ENCODE peak calls at places on chromosomes 11 and 22, in ten cellular contexts. M is erythroblast, H is A549, G is right lobe of liver, I is ovary, C is HCT116, D is IMR-90, Y is stomach, W is adrenal gland, J is heart left ventricle. N is an unnamed sample.

GRCh38 chr11:12769834-12770345 is 95.7 kb downstream of the TEAD1 start:
- DNase-seq in M (no peak), H (peak; percentile 60), G (no peak), I (no peak), C (peak; percentile 18), D (peak; percentile 75), Y (no peak), W (no peak), J (no peak), N (no peak)

GRCh38 chr11:86341382-86341781 is 33.3 kb upstream of the CCDC81 start:
- DNase-seq in M (no peak), H (no peak), G (no peak), I (no peak), C (no peak), D (no peak), Y (no peak), W (no peak), J (no peak), N (no peak)

GRCh38 chr11:67631427-67631826 is 1.7 kb upstream of the NUDT8 start:
- DNase-seq in M (no peak), H (no peak), G (peak; percentile 51), I (peak; percentile 34), C (no peak), D (no peak), Y (no peak), W (no peak), J (no peak), N (no peak)

GRCh38 chr11:107999759-108000455 is 8.8 kb upstream of the CUL5 start:
- DNase-seq in M (peak; percentile 63), H (peak; percentile 67), G (no peak), I (no peak), C (peak; percentile 74), D (peak; percentile 28), Y (no peak), W (no peak), J (no peak), N (peak; percentile 39)

GRCh38 chr22:38610234-38610633 is 40.3 kb upstream of the DMC1 start:
- DNase-seq in M (no peak), H (no peak), G (no peak), I (no peak), C (no peak), D (no peak), Y (no peak), W (no peak), J (no peak), N (no peak)

GRCh38 chr11:47864910-47865309 is 16.8 kb upstream of the NUP160 start:
- DNase-seq in M (no peak), H (no peak), G (no peak), I (no peak), C (no peak), D (no peak), Y (no peak), W (no peak), J (no peak), N (no peak)

GRCh38 chr22:49358041-49358440 is 469.6 kb downstream of the BRD1 start:
- DNase-seq in M (no peak), H (no peak), G (no peak), I (no peak), C (no peak), D (no peak), Y (peak; percentile 19), W (no peak), J (no peak), N (peak; percentile 74)

GRCh38 chr11:102318469-102318868 is 1.2 kb downstream of the BIRC3 start:
- DNase-seq in M (no peak), H (peak; percentile 50), G (no peak), I (no peak), C (no peak), D (peak; percentile 48), Y (peak; percentile 42), W (no peak), J (no peak), N (no peak)

DNA sequence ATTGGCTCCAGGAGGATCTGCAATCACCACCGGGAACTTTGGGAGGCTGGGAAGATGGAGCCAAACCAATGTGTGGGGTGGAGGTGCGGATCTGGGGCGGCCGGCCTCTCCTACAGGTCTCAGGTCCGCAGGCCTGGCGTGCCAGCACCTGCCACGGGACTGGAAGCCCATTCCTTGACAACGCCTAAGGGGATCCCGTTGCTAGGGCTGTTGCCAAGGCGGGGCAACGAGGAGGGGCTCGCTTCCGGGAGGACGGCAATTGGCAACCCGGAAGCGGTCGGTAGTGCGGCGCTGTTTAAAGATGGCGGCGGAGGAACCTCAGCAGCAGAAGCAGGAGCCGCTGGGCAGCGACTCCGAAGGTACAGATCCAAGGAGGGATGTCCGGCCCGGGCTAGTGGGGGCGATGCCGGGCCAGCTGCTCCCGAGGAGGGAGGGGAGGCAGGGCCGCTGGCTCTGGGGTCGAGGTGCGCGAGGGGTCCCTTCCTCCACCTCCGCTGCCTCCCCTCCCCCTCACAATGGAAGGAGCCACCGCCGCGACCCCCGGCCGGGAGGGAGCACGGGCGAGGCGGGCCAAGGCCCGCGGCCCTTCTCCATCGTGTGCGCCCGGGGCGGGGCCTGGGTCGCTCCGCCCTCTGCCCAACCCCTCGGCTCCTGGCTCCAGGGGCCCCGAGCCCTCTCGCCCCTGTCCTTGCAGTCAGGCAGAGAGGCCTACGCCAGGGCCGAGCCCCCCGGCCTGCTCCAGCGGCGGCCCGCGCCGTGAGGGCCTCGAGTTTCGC is at the start of gene OTUB1:
- DNase-seq in M (peak; percentile 85), H (peak; percentile 95), G (peak; percentile 90), I (peak; percentile 91), C (peak; percentile 78), D (peak; percentile 86), Y (peak; percentile 93), W (peak; percentile 88), J (peak; percentile 92), N (peak; percentile 90)
- TF ChIP-seq POLR2A in M (peak; percentile 84), H (peak; percentile 77), G (peak; percentile 57), I (peak; percentile 44), C (peak; percentile 80), D (peak; percentile 90), Y (no peak), W (peak; percentile 48), J (no peak), N (peak; percentile 11)

GRCh38 chr11:61829806-61830205 is 1.7 kb downstream of the FADS2 start:
- DNase-seq in M (no peak), H (no peak), G (no peak), I (no peak), C (no peak), D (no peak), Y (no peak), W (no peak), J (no peak), N (no peak)

GRCh38 chr11:61828379-61828628 is 204 bp downstream of the FADS2 start:
- DNase-seq in M (no peak), H (no peak), G (no peak), I (no peak), C (no peak), D (no peak), Y (no peak), W (no peak), J (no peak), N (no peak)

GRCh38 chr11:61830318-61831105 is 2.4 kb downstream of the FADS2 start:
- DNase-seq in M (no peak), H (no peak), G (no peak), I (peak; percentile 53), C (no peak), D (peak; percentile 28), Y (no peak), W (no peak), J (no peak), N (no peak)

GRCh38 chr11:61827573-61828378 is at the start of gene FADS2:
- DNase-seq in M (peak; percentile 89), H (peak; percentile 87), G (peak; percentile 86), I (peak; percentile 85), C (no peak), D (peak; percentile 89), Y (peak; percentile 57), W (peak; percentile 99), J (peak; percentile 94), N (peak; percentile 76)

GRCh38 chr11:61828629-61829407 is 718 bp downstream of the FADS2 start:
- DNase-seq in M (peak; percentile 76), H (peak; percentile 75), G (peak; percentile 70), I (peak; percentile 45), C (no peak), D (no peak), Y (no peak), W (peak; percentile 87), J (peak; percentile 63), N (no peak)
- TF ChIP-seq POLR2A in M (peak; percentile 8), H (no peak), G (no peak), I (no peak), C (no peak), D (no peak), Y (no peak), W (no peak), J (no peak), N (no peak)

DNA sequence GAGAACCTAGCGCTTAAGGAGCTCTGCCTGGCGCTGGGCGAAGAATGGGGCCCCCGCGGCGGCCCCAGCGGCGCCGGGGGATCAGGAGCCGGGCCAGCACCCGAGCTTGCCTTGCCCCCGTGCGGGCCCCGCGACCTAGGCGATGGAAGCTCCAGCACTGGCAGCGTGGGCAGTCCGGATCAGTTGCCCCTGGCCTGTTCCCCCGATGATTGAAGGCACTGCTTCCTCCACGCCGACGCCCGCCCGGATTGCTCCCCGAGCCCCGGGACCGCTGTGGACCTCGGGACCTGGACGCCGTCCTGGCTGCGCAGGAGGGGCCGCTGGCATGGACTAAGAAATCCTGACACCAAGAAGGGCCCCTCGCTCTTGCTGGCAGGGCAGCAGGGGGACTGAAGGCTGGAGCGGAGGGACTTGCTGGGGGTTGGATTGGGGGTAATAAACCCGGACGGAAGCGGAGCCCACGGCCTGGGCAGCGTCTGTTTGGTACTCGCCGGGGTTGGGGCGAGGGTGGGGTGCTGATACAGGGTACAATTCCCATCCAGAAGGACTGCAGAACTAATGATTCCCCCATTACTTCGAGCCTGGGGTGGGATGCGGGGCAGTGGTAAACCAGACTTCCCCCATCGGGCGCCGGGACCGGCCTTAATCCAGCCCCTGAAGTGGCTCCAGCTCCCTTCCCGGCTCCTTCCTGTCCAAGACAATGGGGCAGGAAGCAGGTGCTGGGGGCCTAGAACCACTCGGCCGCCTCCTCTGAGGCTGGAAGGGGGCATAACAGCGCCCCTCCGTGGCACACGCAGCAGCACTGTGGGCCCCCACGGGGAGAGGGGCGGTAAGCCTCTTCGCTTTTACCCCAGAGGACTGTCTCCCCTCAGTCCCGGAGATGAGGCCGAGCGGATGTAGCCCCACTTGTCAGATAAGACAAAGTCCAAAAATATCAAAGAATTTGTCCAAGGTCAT is 985 bp downstream of the CCDC85B start:
- DNase-seq in M (peak; percentile 51), H (peak; percentile 43), G (no peak), I (peak; percentile 59), C (no peak), D (no peak), Y (no peak), W (peak; percentile 67), J (peak; percentile 80), N (no peak)
- TF ChIP-seq POLR2A in M (peak; percentile 8), H (peak; percentile 7), G (peak; percentile 13), I (no peak), C (peak; percentile 62), D (peak; percentile 50), Y (no peak), W (peak; percentile 17), J (no peak), N (no peak)

GRCh38 chr11:62707277-62707771 is at the start of the genes BSCL2 and GNG3:
- DNase-seq in M (peak; percentile 59), H (no peak), G (no peak), I (peak; percentile 47), C (no peak), D (no peak), Y (no peak), W (no peak), J (no peak), N (no peak)

GRCh38 chr11:62708423-62709261 is 1.2 kb downstream of the GNG3 start:
- DNase-seq in M (peak; percentile 75), H (no peak), G (no peak), I (peak; percentile 44), C (no peak), D (no peak), Y (peak; percentile 36), W (peak; percentile 40), J (peak; percentile 30), N (no peak)

GRCh38 chr11:62706841-62707240 is 383 bp downstream of the BSCL2 start:
- DNase-seq in M (no peak), H (no peak), G (no peak), I (no peak), C (no peak), D (no peak), Y (no peak), W (no peak), J (no peak), N (no peak)

GRCh38 chr11:62705401-62705800 is 1.8 kb downstream of the BSCL2 start:
- DNase-seq in M (peak; percentile 64), H (peak; percentile 49), G (no peak), I (no peak), C (no peak), D (no peak), Y (no peak), W (peak; percentile 42), J (no peak), N (no peak)

GRCh38 chr11:62705880-62706831 is 1.1 kb downstream of the BSCL2 start:
- DNase-seq in M (peak; percentile 97), H (peak; percentile 87), G (peak; percentile 97), I (peak; percentile 95), C (peak; percentile 63), D (peak; percentile 91), Y (peak; percentile 97), W (peak; percentile 96), J (peak; percentile 95), N (peak; percentile 92)
- TF ChIP-seq POLR2A in M (peak; percentile 80), H (peak; percentile 66), G (peak; percentile 41), I (no peak), C (no peak), D (peak; percentile 31), Y (no peak), W (peak; percentile 66), J (no peak), N (no peak)